ENCODE peak calls at places on chromosome 13, in five cellular contexts. A is tibial nerve, U is Caco-2, D is uterus, C is adrenal gland. W is an unnamed sample.

GRCh38 chr13:73754727-73755292 is 379.4 kb downstream of the KLF12 start:
- DNase-seq in A (peak), U (peak), D (no peak), C (no peak), W (peak)

GRCh38 chr13:36966404-36966803 is 32.7 kb downstream of the ALG5 start:
- DNase-seq in A (no peak), U (no peak), D (no peak), C (no peak), W (no peak)

GRCh38 chr13:64239372-64239771 is 2823.7 kb upstream of the PCDH20 start:
- DNase-seq in A (no peak), U (no peak), D (no peak), C (no peak), W (no peak)

GRCh38 chr13:45717324-45717723 is 15.2 kb downstream of the CBY2 start:
- DNase-seq in A (no peak), U (no peak), D (no peak), C (no peak), W (no peak)

GRCh38 chr13:74206061-74206561 is 71.9 kb upstream of the KLF12 start:
- DNase-seq in A (no peak), U (no peak), D (no peak), C (no peak), W (no peak)

GRCh38 chr13:44347905-44348304 is 25.7 kb upstream of the SERP2 start:
- DNase-seq in A (no peak), U (no peak), D (no peak), C (no peak), W (no peak)

GRCh38 chr13:23701646-23702045 is 131.4 kb downstream of the TNFRSF19 start:
- DNase-seq in A (peak), U (no peak), D (peak), C (no peak), W (peak)

GRCh38 chr13:79663420-79663819 is 182.5 kb downstream of the NDFIP2 start:
- DNase-seq in A (no peak), U (no peak), D (no peak), C (no peak), W (no peak)

GRCh38 chr13:96925869-96926628 is 68.2 kb downstream of the OXGR1 start:
- DNase-seq in A (no peak), U (peak), D (no peak), C (no peak), W (no peak)

GRCh38 chr13:42720858-42721219 is 60.5 kb upstream of the FAM216B start:
- DNase-seq in A (no peak), U (no peak), D (no peak), C (no peak), W (no peak)

GRCh38 chr13:76474356-76474755 is 411.8 kb downstream of the KCTD12 start:
- DNase-seq in A (no peak), U (no peak), D (no peak), C (no peak), W (no peak)

GRCh38 chr13:48500652-48501197 is 32.2 kb downstream of the RCBTB2 start:
- DNase-seq in A (no peak), U (no peak), D (no peak), C (no peak), W (no peak)

GRCh38 chr13:57340878-57341277 is 173.9 kb downstream of the PRR20E start:
- DNase-seq in A (no peak), U (no peak), D (no peak), C (no peak), W (no peak)

GRCh38 chr13:23500858-23501257 is 67.4 kb upstream of the SACS start:
- DNase-seq in A (no peak), U (no peak), D (no peak), C (peak), W (no peak)

GRCh38 chr13:109309625-109310363 is 476.6 kb downstream of the IRS2 start:
- DNase-seq in A (no peak), U (peak), D (no peak), C (no peak), W (peak)

GRCh38 chr13:109307027-109307426 is 479.4 kb downstream of the IRS2 start:
- DNase-seq in A (no peak), U (no peak), D (no peak), C (no peak), W (no peak)

GRCh38 chr13:73851104-73851503 is 283.1 kb downstream of the KLF12 start:
- DNase-seq in A (no peak), U (no peak), D (no peak), C (no peak), W (no peak)

GRCh38 chr13:97493471-97493870 is 59.5 kb downstream of the RAP2A start:
- DNase-seq in A (no peak), U (no peak), D (no peak), C (no peak), W (no peak)

GRCh38 chr13:35927554-35927953 is 203.6 kb downstream of the DCLK1 start:
- DNase-seq in A (peak), U (no peak), D (peak), C (peak), W (no peak)

GRCh38 chr13:90008707-90009149 is 1338.8 kb upstream of the MIR17HG start:
- DNase-seq in A (no peak), U (no peak), D (no peak), C (no peak), W (no peak)

GRCh38 chr13:41544824-41545707 is 87.7 kb downstream of the RGCC start:
- DNase-seq in A (no peak), U (no peak), D (no peak), C (no peak), W (no peak)

DNA sequence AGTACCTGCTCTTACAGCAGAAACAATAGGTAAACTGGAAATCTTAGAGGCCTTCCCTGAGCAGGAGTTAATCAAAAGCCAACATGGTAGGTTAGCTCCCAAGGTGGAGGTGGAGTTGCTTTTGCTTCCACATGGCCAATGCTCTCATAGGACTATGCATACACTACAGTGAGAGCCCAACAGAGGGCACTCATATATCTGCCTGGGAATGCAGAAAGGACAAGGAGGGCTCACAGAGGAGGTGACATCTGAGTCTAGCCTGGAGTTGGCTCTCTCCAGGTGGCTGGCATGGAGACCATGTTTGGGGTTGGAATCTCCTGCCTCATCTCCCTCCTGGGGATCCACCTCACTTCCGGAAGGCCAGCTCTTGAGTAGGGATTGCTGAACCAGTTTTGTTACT is 34.6 kb downstream of the ATP8A2 start:
- DNase-seq in A (no peak), U (peak), D (no peak), C (no peak), W (no peak)
- TF ChIP-seq CTCF in A (no peak), U (peak), D (no peak), C (no peak), W (no peak)

GRCh38 chr13:113129921-113130750 is 7.5 kb downstream of the F10 start:
- DNase-seq in A (no peak), U (no peak), D (peak), C (peak), W (no peak)
- H3K4me3 ChIP-seq in A (no peak), U (no peak), D (no peak), C (no peak), W (no peak)

GRCh38 chr13:112588490-112589297 is 741 bp upstream of the TUBGCP3 start:
- DNase-seq in A (no peak), U (peak), D (no peak), C (no peak), W (peak)

GRCh38 chr13:112587359-112587766 is 590 bp downstream of the TUBGCP3 start:
- DNase-seq in A (peak), U (peak), D (peak), C (peak), W (peak)

GRCh38 chr13:112583592-112584277 is 4.2 kb downstream of the TUBGCP3 start:
- DNase-seq in A (peak), U (no peak), D (no peak), C (peak), W (no peak)

GRCh38 chr13:112586334-112586733 is 1.6 kb downstream of the TUBGCP3 start:
- DNase-seq in A (no peak), U (no peak), D (no peak), C (no peak), W (no peak)

DNA sequence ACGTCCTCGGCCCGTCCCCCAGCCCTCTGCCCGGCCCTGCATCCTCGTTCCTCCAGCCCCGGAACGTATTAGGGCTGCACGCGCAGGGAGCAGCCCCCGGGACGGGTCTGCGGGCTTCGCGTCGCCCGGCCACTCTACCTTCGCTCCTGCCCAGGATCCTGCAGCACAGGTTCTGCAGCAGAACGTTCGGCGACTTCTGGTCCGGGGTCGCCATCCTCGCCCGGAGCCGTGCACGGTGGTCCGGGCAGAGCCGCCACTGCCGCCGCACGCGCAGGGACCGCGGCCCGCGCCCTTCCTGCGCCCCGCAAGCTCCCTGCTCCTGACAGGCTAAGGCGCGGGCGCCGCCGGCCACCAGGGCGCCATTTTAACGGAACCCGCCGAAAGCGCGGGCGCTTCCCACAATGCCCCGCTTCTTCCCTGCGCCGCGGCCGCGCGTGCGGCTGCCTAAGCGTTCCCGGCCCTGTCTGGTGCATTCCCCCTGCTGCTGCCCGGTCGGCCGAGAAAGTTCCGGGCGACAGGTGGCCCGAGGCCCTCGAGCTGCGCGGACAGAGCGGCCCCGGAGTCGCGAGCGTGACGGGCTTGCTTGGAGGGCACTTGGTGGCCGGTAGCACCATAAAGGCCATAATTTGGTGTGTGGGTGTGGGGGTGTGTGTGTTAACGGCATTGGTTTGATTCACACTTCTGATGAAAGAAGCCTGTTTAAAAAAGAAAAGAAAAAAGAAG is at the start of gene TUBGCP3:
- DNase-seq in A (peak), U (peak), D (peak), C (peak), W (peak)
- TF ChIP-seq CTCF in A (no peak), U (no peak), D (peak), C (no peak), W (no peak)

DNA sequence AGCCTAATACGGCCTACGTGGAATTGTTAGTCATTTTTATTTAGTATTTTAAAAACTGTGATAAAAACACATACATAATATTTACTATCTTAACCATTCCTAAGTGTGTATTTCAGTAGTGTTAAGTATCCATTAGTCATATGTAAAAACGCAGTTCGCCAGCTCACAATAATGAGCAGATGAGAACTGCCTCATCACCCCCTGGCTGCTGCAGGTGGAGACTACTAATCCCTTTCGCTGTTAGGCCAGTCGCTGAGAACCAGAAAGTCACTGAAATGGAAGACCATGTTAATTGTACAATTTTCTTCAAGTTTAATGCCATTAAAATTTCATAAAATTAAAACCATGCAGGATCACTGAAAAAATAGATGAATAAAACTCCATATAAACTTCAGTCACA is 1.6 kb downstream of the ESD start:
- DNase-seq in A (no peak), U (no peak), D (no peak), C (no peak), W (no peak)
- H3K4me3 ChIP-seq in A (no peak), U (no peak), D (no peak), C (no peak), W (no peak)

GRCh38 chr13:94595943-94596574 is at the start of gene TGDS:
- DNase-seq in A (peak), U (peak), D (peak), C (peak), W (peak)
- TF ChIP-seq CTCF in A (no peak), U (no peak), D (peak), C (no peak), W (peak)

GRCh38 chr13:105127732-105128131 is 1407.7 kb downstream of the EFNB2 start:
- DNase-seq in A (no peak), U (no peak), D (no peak), C (no peak), W (no peak)
- H3K4me3 ChIP-seq in A (no peak), U (no peak), D (no peak), C (no peak), W (no peak)

DNA sequence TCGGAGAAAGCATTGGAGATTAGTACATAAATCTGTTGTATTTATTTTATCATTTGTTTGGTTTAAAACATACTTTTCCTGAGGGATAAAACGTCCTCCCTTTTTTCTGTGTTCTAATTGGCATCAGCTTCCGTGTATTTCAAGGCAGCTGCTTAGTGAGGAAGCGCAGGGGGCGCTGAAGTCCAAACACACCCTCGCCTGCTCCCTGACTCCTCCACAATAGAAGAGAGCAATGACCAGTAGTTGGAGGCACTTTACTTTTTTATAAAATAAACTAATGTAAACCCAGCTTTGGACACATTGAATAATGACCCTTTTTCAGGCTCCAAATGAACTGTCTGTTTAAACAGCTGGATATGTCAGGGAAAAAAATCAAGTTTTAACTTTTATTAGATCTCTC is 79.9 kb downstream of the RNASEH2B start:
- DNase-seq in A (peak), U (peak), D (peak), C (no peak), W (no peak)
- TF ChIP-seq CTCF in A (no peak), U (peak), D (peak), C (no peak), W (no peak)

GRCh38 chr13:83882626-83882959 is 319 bp upstream of the SLITRK1 start:
- DNase-seq in A (no peak), U (no peak), D (no peak), C (no peak), W (no peak)

GRCh38 chr13:83879431-83880171 is 2.7 kb downstream of the SLITRK1 start:
- DNase-seq in A (no peak), U (no peak), D (no peak), C (no peak), W (no peak)

GRCh38 chr13:83881917-83882625 is at the start of gene SLITRK1:
- DNase-seq in A (peak), U (peak), D (no peak), C (peak), W (peak)

GRCh38 chr13:83880275-83881027 is 1.8 kb downstream of the SLITRK1 start:
- DNase-seq in A (no peak), U (no peak), D (no peak), C (no peak), W (no peak)

DNA sequence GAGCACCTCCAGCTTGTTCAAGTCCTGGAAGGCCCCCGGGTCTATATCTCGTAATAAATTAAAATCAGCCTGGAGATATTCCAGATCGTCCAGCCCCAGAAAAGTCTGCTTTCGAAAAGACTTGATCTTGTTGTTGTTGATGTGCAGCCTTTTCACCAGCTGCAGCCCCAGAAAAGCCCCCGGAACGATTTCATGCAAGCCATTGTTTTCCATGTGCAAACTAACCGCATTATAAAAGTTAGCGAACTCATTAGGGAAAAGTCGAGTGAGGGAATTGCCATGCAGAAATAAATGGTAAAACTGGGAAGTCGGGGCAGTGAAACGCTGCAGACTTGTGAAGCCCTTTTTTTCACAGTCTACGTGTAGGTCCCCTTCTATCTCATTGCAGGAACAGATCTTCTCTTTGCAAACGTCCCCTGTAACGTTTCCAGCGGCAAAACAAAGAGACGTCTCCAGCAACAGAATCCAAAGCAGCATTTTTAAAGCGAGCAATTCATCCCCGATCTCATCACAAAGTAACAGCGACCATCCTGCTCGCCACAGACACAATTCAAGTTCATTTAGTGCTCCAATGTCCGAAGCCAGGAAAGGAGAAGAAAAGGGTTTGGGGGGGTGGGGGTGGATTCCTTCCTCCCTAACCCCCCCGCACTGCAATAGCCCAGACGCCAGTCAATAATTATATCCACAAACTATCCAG is 1.1 kb downstream of the SLITRK1 start:
- DNase-seq in A (no peak), U (no peak), D (no peak), C (no peak), W (no peak)
- H3K4me3 ChIP-seq in A (peak), U (no peak), D (no peak), C (no peak), W (peak)

DNA sequence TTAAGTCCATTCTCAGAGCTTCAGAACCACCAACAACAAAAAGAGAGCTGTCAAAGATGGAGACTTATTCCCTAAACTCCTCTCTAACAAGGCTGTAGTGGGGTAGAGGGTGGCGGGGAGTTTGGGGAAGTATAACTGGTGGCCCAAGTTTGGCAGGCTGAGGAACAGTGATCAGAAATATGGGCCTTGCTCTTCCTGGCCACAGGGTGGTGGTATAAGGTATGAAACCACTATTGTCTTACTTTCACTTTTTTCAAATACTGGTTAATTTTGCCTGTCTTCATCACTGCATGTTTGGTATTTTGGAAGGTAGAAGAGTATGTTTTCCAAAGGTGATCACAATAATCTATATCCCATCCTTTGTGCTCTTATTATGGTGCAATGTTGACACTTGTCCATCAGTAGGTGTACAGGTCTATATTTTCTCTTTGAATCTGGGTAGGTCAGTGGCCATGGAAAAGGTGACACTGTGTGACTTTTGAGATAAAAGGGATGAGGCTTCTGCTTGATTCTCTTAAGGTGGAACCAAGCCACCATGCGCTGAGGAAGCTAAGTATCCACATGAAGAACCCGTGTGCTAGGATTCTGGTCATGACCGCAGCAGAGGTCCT is 23.2 kb upstream of the GPC5 start:
- DNase-seq in A (no peak), U (peak), D (no peak), C (no peak), W (peak)
- TF ChIP-seq CTCF in A (peak), U (peak), D (no peak), C (peak), W (no peak)

GRCh38 chr13:99959538-99960230 is 11.9 kb downstream of the ZIC5 start:
- DNase-seq in A (no peak), U (no peak), D (no peak), C (no peak), W (no peak)
- H3K4me3 ChIP-seq in A (no peak), U (no peak), D (no peak), C (no peak), W (no peak)